ENCODE peak calls at places on chromosomes 6 and 20, in eight cellular contexts. A is heart right ventricle, Z is GM23338, M is progenitor cell of endocrine pancreas, T is ovary, O is HL-60, Y is astrocyte, W is HCT116. P is an unnamed sample.

GRCh38 chr6:88547768-88548167 is 381.6 kb upstream of the CNR1 start:
- DNase-seq in Y (no peak), O (no peak), M (no peak), W (no peak), A (no peak), Z (no peak), T (no peak), P (no peak)

GRCh38 chr20:60034231-60035110 is 76.2 kb downstream of the CDH26 start:
- DNase-seq in W (no peak), M (no peak), O (no peak), Y (no peak), A (peak), T (no peak), Z (no peak), P (no peak)

GRCh38 chr6:148831531-148831930 is 84.7 kb downstream of the UST start:
- DNase-seq in M (no peak), Z (no peak), A (no peak), T (no peak), O (no peak), Y (peak), W (no peak), P (no peak)

GRCh38 chr6:22079788-22080187 is 217.0 kb downstream of the PRL start:
- DNase-seq in M (no peak), T (no peak), Z (no peak), O (no peak), A (no peak), Y (peak), W (no peak), P (no peak)

GRCh38 chr20:59164681-59165388 is 1.2 kb downstream of the ZNF831 start:
- DNase-seq in W (no peak), A (no peak), O (no peak), M (no peak), Z (no peak), T (no peak), Y (no peak), P (no peak)

GRCh38 chr6:30156262-30156599 is 4.8 kb downstream of the TRIM10 start:
- DNase-seq in W (peak), Y (peak), A (no peak), O (peak), Z (no peak), T (no peak), M (no peak), P (no peak)

GRCh38 chr6:12313992-12314589 is 23.9 kb downstream of the EDN1 start:
- DNase-seq in A (no peak), T (no peak), Z (no peak), Y (peak), W (peak), O (no peak), M (no peak), P (no peak)

GRCh38 chr6:6856538-6857523 is 250.9 kb upstream of the RREB1 start:
- DNase-seq in T (no peak), O (peak), Y (no peak), M (no peak), Z (peak), A (peak), W (no peak), P (peak)

GRCh38 chr6:167105060-167105459 is 17.8 kb upstream of the CCR6 start:
- DNase-seq in O (no peak), M (no peak), A (no peak), Y (no peak), W (no peak), Z (no peak), T (no peak), P (no peak)

GRCh38 chr6:121171879-121172278 is 162.4 kb downstream of the TBC1D32 start:
- DNase-seq in M (no peak), O (no peak), W (no peak), Z (no peak), A (no peak), Y (no peak), T (no peak), P (no peak)

GRCh38 chr6:158605266-158605878 is 39.2 kb downstream of the DYNLT1 start:
- DNase-seq in T (no peak), Y (peak), W (peak), Z (peak), M (peak), A (no peak), O (peak), P (peak)

GRCh38 chr6:112906737-112907136 is 559.6 kb downstream of the RFPL4B start:
- DNase-seq in T (no peak), A (no peak), W (no peak), Z (no peak), O (no peak), M (no peak), Y (peak), P (no peak)

GRCh38 chr20:62489186-62489939 is 13.6 kb upstream of the GATA5 start:
- DNase-seq in M (no peak), A (no peak), W (no peak), O (no peak), T (no peak), Y (no peak), Z (no peak), P (no peak)

GRCh38 chr20:41469868-41470267 is 103.2 kb upstream of the EMILIN3 start:
- DNase-seq in A (peak), O (no peak), Z (no peak), Y (no peak), T (no peak), M (no peak), W (no peak), P (no peak)

GRCh38 chr6:152948150-152948768 is 34.6 kb downstream of the FBXO5 start:
- DNase-seq in W (peak), A (no peak), M (no peak), O (no peak), Y (peak), T (no peak), Z (peak), P (no peak)

GRCh38 chr6:49733680-49734079 is 10.5 kb downstream of the CRISP3 start:
- DNase-seq in Y (no peak), T (no peak), W (no peak), A (no peak), O (no peak), Z (no peak), M (no peak), P (no peak)

GRCh38 chr20:376089-376488 is 4.5 kb upstream of the TRIB3 start:
- DNase-seq in M (no peak), W (no peak), A (no peak), Z (no peak), T (no peak), O (no peak), Y (no peak), P (no peak)

GRCh38 chr6:29964553-29964903 is 22.2 kb downstream of the HLA-A start:
- DNase-seq in T (no peak), O (no peak), W (no peak), A (no peak), M (no peak), Z (no peak), Y (no peak), P (no peak)

GRCh38 chr6:96704713-96705112 is 132.6 kb downstream of the GPR63 start:
- DNase-seq in T (no peak), M (no peak), O (no peak), W (no peak), A (no peak), Y (no peak), Z (no peak), P (peak)

GRCh38 chr6:167091149-167092107 is 31.5 kb upstream of the CCR6 start:
- DNase-seq in Z (no peak), W (no peak), Y (no peak), M (no peak), T (no peak), O (no peak), A (peak), P (no peak)

GRCh38 chr20:62970307-62971210 is 18.1 kb downstream of the SLC17A9 start:
- DNase-seq in Y (no peak), T (no peak), W (no peak), O (no peak), Z (no peak), M (no peak), A (no peak), P (no peak)

GRCh38 chr6:148200302-148200701 is 142.3 kb upstream of the SASH1 start:
- DNase-seq in Z (peak), M (no peak), Y (no peak), T (no peak), A (peak), O (no peak), W (no peak), P (peak)

GRCh38 chr6:41872102-41872602 is 23.0 kb downstream of the USP49 start:
- DNase-seq in Z (no peak), Y (no peak), A (no peak), T (no peak), M (no peak), O (no peak), W (no peak), P (no peak)

GRCh38 chr20:813386-813785 is 20.1 kb upstream of the FAM110A start:
- DNase-seq in T (no peak), Z (no peak), A (no peak), Y (no peak), W (no peak), M (no peak), O (no peak), P (no peak)

GRCh38 chr6:105211831-105212230 is 32.0 kb upstream of the POPDC3 start:
- DNase-seq in W (no peak), Z (no peak), Y (no peak), O (no peak), A (no peak), T (no peak), M (no peak), P (no peak)

GRCh38 chr6:42017021-42017643 is 33.2 kb upstream of the TAF8 start:
- DNase-seq in Y (peak), T (no peak), Z (no peak), O (no peak), M (no peak), A (no peak), W (no peak), P (peak)

GRCh38 chr6:134282816-134283215 is 35.1 kb downstream of the SGK1 start:
- DNase-seq in T (no peak), A (no peak), O (no peak), W (no peak), Z (no peak), M (no peak), Y (no peak), P (no peak)

GRCh38 chr6:119830494-119831295 is 481.1 kb upstream of the MAN1A1 start:
- DNase-seq in Z (no peak), T (no peak), M (no peak), W (no peak), Y (no peak), A (no peak), O (no peak), P (no peak)

GRCh38 chr20:61260905-61261304 is 8.8 kb downstream of the CDH4 start:
- DNase-seq in A (no peak), T (no peak), Y (no peak), M (no peak), Z (peak), O (no peak), W (no peak), P (no peak)
- TF ChIP-seq CTCF in A (no peak), T (no peak), Y (no peak), M (no peak), Z (peak), O (no peak), W (no peak), P (no peak)

GRCh38 chr6:13987400-13987865 is 62.7 kb downstream of the RNF182 start:
- DNase-seq in W (no peak), Z (no peak), T (no peak), M (no peak), O (no peak), Y (no peak), A (no peak), P (no peak)

GRCh38 chr6:13988049-13988738 is 63.4 kb downstream of the RNF182 start:
- DNase-seq in W (no peak), Y (no peak), T (no peak), M (no peak), A (no peak), O (no peak), Z (no peak), P (no peak)

GRCh38 chr6:13989424-13990144 is 64.8 kb downstream of the RNF182 start:
- DNase-seq in Z (peak), Y (no peak), O (no peak), W (no peak), M (no peak), A (no peak), T (no peak), P (no peak)

GRCh38 chr6:13990830-13991229 is 66.1 kb downstream of the RNF182 start:
- DNase-seq in M (no peak), O (no peak), T (no peak), A (no peak), Y (no peak), W (no peak), Z (no peak), P (no peak)

GRCh38 chr6:13988908-13989307 is 64.2 kb downstream of the RNF182 start:
- DNase-seq in M (no peak), A (no peak), Z (no peak), W (no peak), T (no peak), Y (no peak), O (no peak), P (no peak)
- TF ChIP-seq CTCF in M (no peak), A (no peak), Z (no peak), W (no peak), T (no peak), Y (no peak), O (no peak), P (no peak)

DNA sequence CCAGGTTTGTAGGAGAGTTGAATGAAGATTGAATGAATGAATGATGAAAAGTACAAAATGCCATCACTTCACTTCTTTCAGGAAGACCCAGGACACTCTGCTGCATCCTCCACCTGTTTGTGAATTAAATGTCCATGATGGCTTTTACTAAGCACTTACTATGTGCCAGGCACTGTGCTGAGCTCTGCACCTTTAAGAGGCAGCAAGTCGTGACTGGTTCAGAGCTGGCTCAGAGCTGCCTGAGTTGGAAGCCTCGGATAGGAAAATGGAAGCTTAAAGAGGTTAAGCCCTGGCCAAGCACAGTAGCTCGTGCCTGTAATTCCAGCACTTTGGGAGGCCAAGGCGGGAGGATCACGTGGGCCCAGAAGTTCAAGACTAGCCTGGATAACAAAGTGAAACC is 95.7 kb downstream of the SNX5 start:
- DNase-seq in M (no peak), Y (no peak), A (no peak), O (no peak), T (no peak), Z (no peak), W (no peak), P (no peak)
- TF ChIP-seq CTCF in M (no peak), Y (no peak), A (no peak), O (no peak), T (no peak), Z (no peak), W (no peak), P (no peak)

GRCh38 chr6:45984347-45984746 is 31.3 kb downstream of the CLIC5 start:
- DNase-seq in T (no peak), A (no peak), Y (no peak), O (no peak), W (no peak), Z (no peak), M (no peak), P (no peak)

GRCh38 chr6:45982280-45983036 is 33.2 kb downstream of the CLIC5 start:
- DNase-seq in W (no peak), Y (no peak), T (no peak), M (no peak), A (no peak), O (no peak), Z (no peak), P (no peak)

GRCh38 chr6:45983041-45983440 is 32.6 kb downstream of the CLIC5 start:
- DNase-seq in W (no peak), Z (no peak), M (no peak), Y (no peak), O (no peak), T (no peak), A (no peak), P (no peak)

GRCh38 chr6:45986746-45987274 is 28.9 kb downstream of the CLIC5 start:
- DNase-seq in M (no peak), Z (no peak), W (no peak), T (no peak), Y (no peak), O (no peak), A (no peak), P (no peak)

DNA sequence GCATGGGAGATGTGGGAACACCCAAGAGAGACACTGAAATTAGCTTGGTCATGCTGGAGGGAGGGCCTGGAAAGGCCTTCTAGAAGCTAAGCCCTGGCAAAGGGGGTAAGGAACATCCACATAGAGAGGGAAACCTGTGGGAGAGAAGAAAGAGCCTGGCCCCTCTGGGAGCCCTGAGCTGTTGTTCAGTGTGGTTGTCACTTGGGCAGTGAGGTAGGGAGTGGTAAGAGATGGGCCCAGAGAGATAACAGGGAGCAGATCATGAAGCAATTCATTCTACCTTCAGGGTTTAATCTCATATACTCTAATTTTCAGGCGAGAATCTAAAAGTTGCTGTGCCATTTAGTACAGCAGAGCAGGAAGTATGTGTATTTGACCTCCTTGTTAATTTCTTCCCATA is 30.6 kb downstream of the CLIC5 start:
- DNase-seq in T (no peak), A (no peak), Z (no peak), Y (no peak), M (no peak), W (no peak), O (no peak), P (no peak)
- TF ChIP-seq CTCF in T (no peak), A (no peak), Z (no peak), Y (no peak), M (no peak), W (no peak), O (no peak), P (no peak)

GRCh38 chr6:162119349-162119748 is 608.2 kb downstream of the PRKN start:
- DNase-seq in T (no peak), Z (peak), A (peak), Y (peak), W (no peak), O (peak), M (no peak), P (no peak)
- TF ChIP-seq CTCF in T (no peak), Z (no peak), A (peak), Y (no peak), W (no peak), O (no peak), M (no peak), P (no peak)

DNA sequence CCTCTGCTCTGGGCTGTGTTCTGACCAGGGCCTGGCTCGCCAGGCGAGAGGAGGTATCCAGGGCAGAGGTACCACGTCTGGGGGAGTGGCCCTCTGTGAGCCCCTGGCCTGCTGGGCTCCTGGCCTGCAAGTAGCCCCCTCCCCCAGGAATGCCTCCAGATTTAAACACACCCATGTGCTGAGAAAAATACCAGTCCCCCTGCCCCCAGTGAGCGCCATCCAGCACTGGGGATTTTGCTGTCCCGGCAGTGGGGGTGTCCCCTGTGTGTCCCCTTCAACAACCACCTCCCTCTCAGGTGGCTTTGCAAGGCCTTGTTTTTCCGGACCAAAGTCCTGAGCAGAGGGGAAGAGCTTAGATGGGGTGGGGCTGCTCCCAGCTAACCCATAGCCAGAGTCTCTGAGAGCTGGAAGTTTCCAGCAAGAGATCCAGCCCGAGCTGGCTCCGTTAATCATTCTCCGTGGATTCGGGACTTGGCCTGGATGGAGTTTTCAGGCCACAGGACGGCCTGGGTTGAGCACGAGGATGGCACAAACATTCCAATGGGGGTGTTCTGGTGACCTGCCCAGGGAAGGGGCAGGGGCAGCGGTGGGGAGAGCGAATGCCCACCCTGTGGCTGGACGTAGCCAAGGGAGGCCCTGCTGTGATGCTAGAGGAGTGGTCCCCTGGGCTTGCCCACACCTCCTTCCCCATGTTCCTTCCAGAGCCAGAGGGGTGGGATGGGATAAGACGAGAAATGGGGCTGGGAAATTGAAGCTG is 29.0 kb downstream of the PCK1 start:
- DNase-seq in A (no peak), W (no peak), T (no peak), Y (no peak), Z (peak), M (no peak), O (no peak), P (no peak)
- TF ChIP-seq CTCF in A (no peak), W (no peak), T (no peak), Y (no peak), Z (no peak), M (no peak), O (no peak), P (no peak)